ENCODE peak calls at places on chromosomes 13 and 19, in eight cellular contexts. O is ovary; G is mesendoderm; R is CD4-positive, CD25-positive, alpha-beta regulatory T cell; A is fibroblast of lung; U is A549; E is choroid plexus epithelial cell; P is GM23338. Z is an unnamed sample.
A peak's percentile ranks its signal among the peaks of the same experiment; 100 is the strongest.

GRCh38 chr13:50389726-50390125 is 374.5 kb downstream of the KCNRG start:
- DNase-seq in U (no peak), G (no peak), A (peak; percentile 32), O (no peak), E (no peak), R (no peak), P (no peak), Z (no peak)

GRCh38 chr13:114027046-114027760 is 53.3 kb upstream of the C13orf46 start:
- DNase-seq in A (peak; percentile 62), P (no peak), G (no peak), U (no peak), R (no peak), O (peak; percentile 45), E (peak; percentile 53), Z (no peak)

GRCh38 chr13:36297259-36297599 is 385 bp downstream of the CCDC169 start:
- DNase-seq in P (no peak), O (peak; percentile 20), G (no peak), A (peak; percentile 55), E (peak; percentile 33), R (no peak), U (peak; percentile 24), Z (no peak)

GRCh38 chr19:33242911-33243310 is 17.3 kb upstream of the SLC7A10 start:
- DNase-seq in E (no peak), U (no peak), A (no peak), O (no peak), G (no peak), R (no peak), P (no peak), Z (no peak)

GRCh38 chr13:111900390-111901180 is 166.4 kb upstream of the SOX1 start:
- DNase-seq in A (no peak), G (no peak), R (no peak), P (no peak), U (no peak), O (no peak), E (no peak), Z (no peak)

GRCh38 chr19:2270157-2270571 is 11.8 kb downstream of the PEAK3 start:
- DNase-seq in A (no peak), P (no peak), U (no peak), R (peak; percentile 39), G (no peak), E (no peak), O (peak; percentile 70), Z (no peak)

GRCh38 chr19:42246143-42246868 is 3.9 kb upstream of the GSK3A start:
- DNase-seq in A (peak; percentile 81), U (peak; percentile 85), G (peak; percentile 82), O (peak; percentile 88), E (peak; percentile 83), P (peak; percentile 88), R (no peak), Z (no peak)

GRCh38 chr19:39192846-39193245 is 3.9 kb upstream of the NCCRP1 start:
- DNase-seq in O (no peak), A (no peak), G (no peak), U (no peak), P (no peak), R (no peak), E (peak; percentile 4), Z (no peak)

GRCh38 chr19:56066152-56067023 is 54.7 kb downstream of the ZNF787 start:
- DNase-seq in R (peak; percentile 43), U (peak; percentile 58), A (peak; percentile 34), E (peak; percentile 46), O (peak; percentile 72), P (peak; percentile 82), G (peak; percentile 66), Z (peak; percentile 17)

GRCh38 chr19:12015015-12015752 is 20.3 kb downstream of the ZNF433 start:
- DNase-seq in A (peak; percentile 14), U (no peak), P (no peak), O (no peak), R (no peak), G (peak; percentile 11), E (peak; percentile 5), Z (no peak)

GRCh38 chr13:29143864-29144263 is 323.7 kb downstream of the MTUS2 start:
- DNase-seq in G (no peak), O (no peak), U (no peak), A (no peak), P (no peak), E (no peak), R (no peak), Z (no peak)

GRCh38 chr13:85528578-85529215 is 270.5 kb downstream of the SLITRK6 start:
- DNase-seq in A (peak; percentile 81), R (no peak), G (peak; percentile 4), E (peak; percentile 66), P (no peak), U (peak; percentile 59), O (no peak), Z (no peak)

GRCh38 chr19:8499048-8499833 is 3.2 kb downstream of the PRAM1 start:
- DNase-seq in R (no peak), P (peak; percentile 28), U (no peak), G (no peak), A (no peak), O (no peak), E (no peak), Z (no peak)

GRCh38 chr13:46995874-46996273 is 99.0 kb upstream of the HTR2A start:
- DNase-seq in O (no peak), A (no peak), R (no peak), G (no peak), P (no peak), U (no peak), E (no peak), Z (no peak)

GRCh38 chr19:55341191-55342043 is 1.7 kb downstream of the KMT5C start:
- DNase-seq in E (peak; percentile 57), R (peak; percentile 44), O (peak; percentile 73), P (peak; percentile 92), G (peak; percentile 91), U (peak; percentile 71), A (peak; percentile 44), Z (peak; percentile 36)

GRCh38 chr13:112795277-112795676 is 105.4 kb downstream of the ATP11A start:
- DNase-seq in P (no peak), E (no peak), O (no peak), A (no peak), R (no peak), U (no peak), G (no peak), Z (no peak)

GRCh38 chr13:114148521-114148855 is 16.1 kb upstream of the RASA3 start:
- DNase-seq in G (no peak), A (no peak), U (no peak), O (no peak), P (no peak), E (no peak), R (peak; percentile 80), Z (peak; percentile 95)

GRCh38 chr13:113451951-113452421 is 1.3 kb downstream of the ADPRHL1 start:
- DNase-seq in O (no peak), P (no peak), G (no peak), U (no peak), R (no peak), A (no peak), E (no peak), Z (no peak)

GRCh38 chr19:45137179-45137761 is 23.5 kb downstream of the NKPD1 start:
- DNase-seq in O (no peak), U (no peak), A (no peak), G (no peak), R (no peak), P (no peak), E (no peak), Z (no peak)

DNA sequence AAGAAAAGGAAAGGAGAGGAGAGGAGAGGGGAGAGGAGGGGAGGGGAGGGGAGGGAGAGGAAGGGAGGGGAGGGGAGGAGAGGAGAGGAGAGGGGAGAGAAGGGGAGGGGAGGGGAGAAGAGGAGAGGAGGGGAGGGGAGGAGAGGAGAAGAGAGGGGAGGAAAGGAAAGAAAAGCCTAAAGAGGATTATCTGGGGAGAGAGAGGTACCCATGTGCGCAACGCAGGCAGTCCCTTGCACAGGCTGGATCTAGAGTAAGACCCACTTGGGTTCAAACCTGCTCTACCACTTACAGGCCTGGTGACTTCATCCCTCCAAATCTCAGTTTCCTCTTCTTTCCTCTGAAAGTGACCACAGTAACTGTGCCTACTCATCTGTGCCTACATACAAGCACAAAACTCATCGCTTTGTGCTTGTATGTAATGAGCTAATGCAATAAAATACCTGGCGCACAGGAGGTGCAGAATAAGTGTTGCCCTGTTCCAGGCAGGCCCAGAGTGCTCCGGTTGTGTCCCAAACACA is 753 bp upstream of the MAP1S start:
- DNase-seq in G (no peak), A (no peak), R (no peak), U (no peak), E (no peak), P (no peak), O (no peak), Z (no peak)
- H3K4me3 ChIP-seq in G (no peak overlapping the region), A (no peak overlapping the region), R (peak overlapping the region; percentile 44), U (peak overlapping the region; percentile 99), E (no peak overlapping the region), P (peak overlapping the region; percentile 91), O (no peak overlapping the region), Z (peak overlapping the region; percentile 79)

DNA sequence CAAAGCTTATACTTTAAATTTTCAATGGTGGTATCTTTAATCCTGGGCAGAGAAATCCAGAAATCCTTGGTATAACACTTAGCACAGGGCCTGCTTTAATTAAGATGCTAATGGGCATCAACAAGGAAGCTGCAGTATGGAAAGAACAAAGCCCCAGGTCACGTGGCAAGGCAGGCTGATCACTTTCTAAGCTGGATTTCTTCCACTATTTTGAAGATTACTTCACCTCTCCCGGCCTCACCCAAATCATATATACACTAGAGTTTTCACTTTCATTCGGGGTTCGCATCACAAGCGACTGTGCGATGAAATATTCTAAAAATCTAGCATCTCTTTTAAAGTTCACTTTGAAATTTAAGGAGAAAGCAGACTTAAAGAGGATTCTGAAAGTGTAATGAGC is 71.8 kb downstream of the STARD13 start:
- DNase-seq in A (peak; percentile 56), U (no peak), G (no peak), E (peak; percentile 61), O (no peak), R (no peak), P (peak; percentile 53), Z (no peak)
- H3K4me3 ChIP-seq in A (no peak overlapping the region), U (no peak overlapping the region), G (no peak overlapping the region), E (no peak overlapping the region), O (no peak overlapping the region), R (no peak overlapping the region), P (no peak overlapping the region), Z (no peak overlapping the region)

DNA sequence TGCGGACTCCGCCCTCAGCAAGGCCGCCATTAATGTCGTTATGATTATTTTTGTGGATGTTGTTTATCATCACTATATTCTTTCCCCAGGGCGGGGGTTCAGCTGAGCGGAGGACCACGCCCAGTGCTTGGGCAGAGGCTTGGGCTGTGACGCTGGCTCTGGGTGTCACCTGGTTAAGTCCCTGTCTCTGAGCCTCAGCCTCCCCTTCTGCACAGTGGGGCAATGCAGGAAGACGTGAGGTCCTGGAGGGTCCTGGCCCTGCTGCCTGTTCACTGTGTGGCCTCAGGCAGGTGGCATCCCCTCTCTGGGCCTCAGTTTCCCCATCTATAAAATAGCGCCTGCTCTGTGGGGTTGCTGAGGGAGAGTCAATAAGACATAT is 32.5 kb downstream of the NFIC start:
- DNase-seq in R (no peak), A (no peak), G (no peak), E (no peak), O (no peak), P (no peak), U (no peak), Z (no peak)
- H3K4me3 ChIP-seq in R (no peak overlapping the region), A (no peak overlapping the region), G (no peak overlapping the region), E (no peak overlapping the region), O (peak overlapping the region; percentile 34), P (peak overlapping the region; percentile 23), U (no peak overlapping the region), Z (no peak overlapping the region)

GRCh38 chr19:49441960-49442350 is 628 bp upstream of the SLC17A7 start:
- DNase-seq in O (no peak), R (no peak), P (no peak), E (no peak), A (no peak), U (no peak), G (no peak), Z (no peak)
- H3K4me3 ChIP-seq in O (no peak overlapping the region), R (no peak overlapping the region), P (peak overlapping the region; percentile 61), E (no peak overlapping the region), A (no peak overlapping the region), U (peak overlapping the region; percentile 79), G (no peak overlapping the region), Z (no peak overlapping the region)